ENCODE peak calls at places on chromosomes 2 and 18, in four cellular contexts. R is CD4-positive, alpha-beta T cell; U is WTC11; T is AG04450. L is an unnamed sample.

GRCh38 chr2:231396058-231396821 is 730 bp downstream of the B3GNT7 start:
- DNase-seq in T (no peak), R (no peak), U (peak; percentile 27), L (peak; percentile 28)

GRCh38 chr2:102975996-102976636 is 214.3 kb downstream of the TMEM182 start:
- DNase-seq in U (peak; percentile 64), R (no peak), T (no peak), L (no peak)

GRCh38 chr2:173058673-173059072 is 17.0 kb upstream of the MAP3K20 start:
- DNase-seq in R (no peak), U (no peak), T (no peak), L (no peak)

GRCh38 chr18:26574958-26575864 is 26.9 kb upstream of the KCTD1 start:
- DNase-seq in T (no peak), U (peak; percentile 71), R (no peak), L (no peak)

GRCh38 chr2:792687-793086 is 115.5 kb upstream of the TMEM18 start:
- DNase-seq in T (no peak), U (no peak), R (no peak), L (no peak)

GRCh38 chr2:233462826-233463470 is 103.6 kb downstream of the USP40 start:
- DNase-seq in T (no peak), U (no peak), R (no peak), L (no peak)

GRCh38 chr2:31397099-31397498 is 17.4 kb downstream of the XDH start:
- DNase-seq in R (no peak), T (no peak), U (no peak), L (no peak)

GRCh38 chr2:42068571-42069178 is 20.9 kb downstream of the PKDCC start:
- DNase-seq in T (no peak), U (no peak), R (no peak), L (no peak)

GRCh38 chr2:64905338-64906024 is 83.7 kb upstream of the SLC1A4 start:
- DNase-seq in U (no peak), T (no peak), R (no peak), L (no peak)

GRCh38 chr2:156471772-156472171 is 35.6 kb downstream of the GPD2 start:
- DNase-seq in U (no peak), T (no peak), R (no peak), L (no peak)

GRCh38 chr2:172102159-172102857 is 392 bp downstream of the DLX2 start:
- DNase-seq in U (peak; percentile 41), T (no peak), R (no peak), L (no peak)

GRCh38 chr2:217935245-217935879 is 67.4 kb downstream of the TNS1 start:
- DNase-seq in U (no peak), R (no peak), T (no peak), L (no peak)

GRCh38 chr2:187174582-187174981 is 273.5 kb downstream of the CALCRL start:
- DNase-seq in T (no peak), R (no peak), U (no peak), L (no peak)
- TF ChIP-seq CTCF in T (peak; percentile 52), R (no peak), U (peak; percentile 44), L (no peak)

GRCh38 chr2:182647499-182647787 is 68.6 kb upstream of the DNAJC10 start:
- DNase-seq in T (no peak), U (no peak), R (no peak), L (no peak)

GRCh38 chr2:182652326-182652725 is 63.7 kb upstream of the DNAJC10 start:
- DNase-seq in U (no peak), T (no peak), R (no peak), L (no peak)

GRCh38 chr2:182646763-182647498 is 69.1 kb upstream of the DNAJC10 start:
- DNase-seq in T (no peak), U (no peak), R (no peak), L (no peak)

GRCh38 chr2:182649316-182649715 is 66.7 kb upstream of the DNAJC10 start:
- DNase-seq in R (no peak), T (no peak), U (peak; percentile 53), L (no peak)

DNA sequence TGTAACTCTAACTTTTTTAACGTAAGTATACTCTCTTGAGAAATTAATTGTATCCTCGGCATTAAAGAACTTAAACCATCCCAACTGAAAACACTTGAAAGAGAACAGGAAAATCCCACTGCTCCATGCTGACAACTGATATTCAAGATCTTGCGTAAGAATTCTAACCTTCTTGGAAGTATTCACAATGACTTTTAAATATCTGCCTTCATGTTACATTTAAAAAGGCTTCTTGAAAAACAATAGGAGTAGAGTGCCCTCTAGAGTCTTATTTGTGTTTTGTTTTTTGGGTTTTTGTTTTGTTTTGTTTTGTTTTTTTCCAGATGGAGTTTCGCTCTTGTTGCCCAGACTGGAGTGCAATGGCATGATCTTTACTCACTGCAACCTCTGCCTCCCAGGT is 65.4 kb upstream of the DNAJC10 start:
- DNase-seq in R (no peak), T (no peak), U (no peak), L (no peak)
- TF ChIP-seq CTCF in R (peak; percentile 36), T (peak; percentile 48), U (peak; percentile 49), L (no peak)

GRCh38 chr2:18117592-18117991 is 239.1 kb downstream of the KCNS3 start:
- DNase-seq in R (no peak), U (peak; percentile 61), T (no peak), L (no peak)
- TF ChIP-seq CTCF in R (no peak), U (peak; percentile 74), T (peak; percentile 59), L (no peak)

GRCh38 chr2:43228782-43229659 is 2.6 kb upstream of the ZFP36L2 start:
- DNase-seq in U (no peak), T (no peak), R (no peak), L (no peak)

GRCh38 chr2:43226955-43227829 is 786 bp upstream of the ZFP36L2 start:
- DNase-seq in T (no peak), R (peak; percentile 53), U (peak; percentile 81), L (peak; percentile 74)

GRCh38 chr2:43228341-43228751 is 1.9 kb upstream of the ZFP36L2 start:
- DNase-seq in T (no peak), R (no peak), U (no peak), L (no peak)

GRCh38 chr2:43226558-43226954 is at the start of gene ZFP36L2:
- DNase-seq in U (peak; percentile 85), R (peak; percentile 89), T (peak; percentile 83), L (peak; percentile 93)

DNA sequence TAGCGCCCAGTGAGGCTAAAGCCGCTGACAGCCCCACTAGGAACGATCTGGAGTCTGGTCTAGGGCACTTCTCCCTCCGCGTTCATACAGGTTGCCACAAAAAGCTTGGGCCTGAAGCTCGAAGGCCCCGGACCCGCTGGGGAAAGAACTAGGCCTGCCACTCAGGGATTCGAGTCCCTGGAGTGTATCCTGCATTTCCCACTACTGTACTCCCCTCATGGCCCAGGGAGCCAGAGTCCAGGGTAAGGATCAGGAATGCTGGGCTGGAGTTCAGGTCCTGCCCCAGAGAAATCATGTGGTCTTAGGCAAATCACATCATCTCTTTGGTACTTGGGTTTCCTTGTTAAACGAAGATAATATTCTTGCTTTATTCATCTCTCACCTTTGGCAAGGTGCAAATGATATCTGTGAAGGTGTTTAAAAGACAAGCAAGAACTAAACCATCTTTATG is 1.4 kb upstream of the ZFP36L2 start:
- DNase-seq in U (no peak), T (no peak), R (no peak), L (no peak)
- TF ChIP-seq CTCF in U (no peak), T (peak; percentile 37), R (no peak), L (no peak)

DNA sequence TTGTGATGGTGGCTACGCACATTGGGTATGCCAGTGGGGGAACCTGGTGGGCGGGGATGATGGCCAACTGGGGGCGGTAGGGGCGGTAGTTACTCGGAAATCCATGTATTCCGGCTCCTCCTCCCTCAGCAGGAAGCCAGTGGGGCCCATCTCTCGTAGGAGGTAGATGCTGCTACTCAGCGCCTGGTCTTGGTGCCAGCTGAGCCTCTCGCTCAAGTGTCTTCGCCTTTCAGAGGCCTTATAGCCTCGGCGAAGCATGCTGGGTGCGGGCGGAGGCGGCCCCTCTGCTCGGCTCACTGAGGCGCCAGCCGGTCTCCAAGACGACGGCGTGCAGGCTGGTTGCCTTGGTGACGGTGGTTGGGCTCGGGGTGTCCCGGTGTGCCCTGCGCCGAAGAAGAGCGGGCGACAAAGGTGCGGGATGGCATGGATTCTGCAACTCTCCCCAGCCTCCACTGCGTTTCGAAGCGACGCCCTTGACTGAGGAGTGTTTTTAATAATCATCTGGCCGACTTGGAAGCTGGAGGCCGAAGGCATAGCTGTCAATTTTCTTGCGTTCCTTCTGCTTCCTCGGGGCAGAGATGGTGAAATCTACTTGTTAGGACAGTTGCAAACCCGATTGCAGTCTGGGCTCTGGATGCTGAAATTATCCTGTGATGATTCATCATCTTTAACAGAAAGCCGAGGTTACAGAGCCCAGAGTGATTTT is at the start of gene ZSWIM2:
- DNase-seq in T (peak; percentile 58), R (no peak), U (peak; percentile 92), L (no peak)
- TF ChIP-seq CTCF in T (no peak), R (no peak), U (no peak), L (no peak)

DNA sequence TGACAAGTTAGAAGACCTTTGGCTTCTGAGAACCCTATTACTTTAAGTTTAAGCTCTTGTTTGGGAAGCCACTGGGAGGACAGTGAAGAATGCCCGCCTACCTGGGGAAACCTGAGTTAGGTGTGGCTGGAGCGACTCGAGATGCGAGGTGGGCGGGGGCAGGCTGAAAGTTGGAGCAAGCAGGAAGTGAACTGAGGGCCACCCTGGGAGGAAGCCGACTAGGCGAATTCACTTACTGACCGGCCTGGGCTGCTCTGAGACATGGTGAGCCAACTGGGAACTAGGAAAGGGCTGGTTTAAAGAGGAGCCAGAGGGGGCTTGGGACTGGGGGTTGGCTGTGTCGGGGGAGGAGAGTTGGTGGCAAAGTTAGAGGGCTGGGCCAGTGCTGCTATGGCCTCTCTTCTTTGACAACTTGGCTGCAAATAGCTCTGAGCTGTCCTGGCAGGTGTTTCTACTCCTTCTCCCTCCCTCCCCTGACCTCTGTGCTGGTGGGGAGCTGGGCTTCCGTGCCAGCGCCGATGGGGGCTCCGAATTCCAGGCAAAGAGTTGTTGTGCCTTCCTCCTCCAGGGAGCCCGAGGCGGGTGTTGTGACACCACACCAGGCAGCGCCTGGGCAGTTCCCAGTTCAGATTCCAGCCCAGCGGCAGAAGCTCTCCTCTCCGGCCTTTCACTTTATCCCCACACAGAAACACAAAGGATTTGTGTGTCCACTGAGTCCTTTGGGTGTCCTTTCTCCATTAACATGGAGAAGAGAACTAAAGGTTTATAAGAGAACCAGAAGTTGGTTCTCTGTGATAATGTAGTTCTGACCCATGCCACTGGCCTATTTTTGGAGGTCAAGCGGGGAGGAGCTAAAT is at the start of gene VAMP8:
- DNase-seq in T (no peak), U (peak; percentile 84), R (peak; percentile 46), L (peak; percentile 56)
- TF ChIP-seq CTCF in T (no peak), U (no peak), R (no peak), L (no peak)

DNA sequence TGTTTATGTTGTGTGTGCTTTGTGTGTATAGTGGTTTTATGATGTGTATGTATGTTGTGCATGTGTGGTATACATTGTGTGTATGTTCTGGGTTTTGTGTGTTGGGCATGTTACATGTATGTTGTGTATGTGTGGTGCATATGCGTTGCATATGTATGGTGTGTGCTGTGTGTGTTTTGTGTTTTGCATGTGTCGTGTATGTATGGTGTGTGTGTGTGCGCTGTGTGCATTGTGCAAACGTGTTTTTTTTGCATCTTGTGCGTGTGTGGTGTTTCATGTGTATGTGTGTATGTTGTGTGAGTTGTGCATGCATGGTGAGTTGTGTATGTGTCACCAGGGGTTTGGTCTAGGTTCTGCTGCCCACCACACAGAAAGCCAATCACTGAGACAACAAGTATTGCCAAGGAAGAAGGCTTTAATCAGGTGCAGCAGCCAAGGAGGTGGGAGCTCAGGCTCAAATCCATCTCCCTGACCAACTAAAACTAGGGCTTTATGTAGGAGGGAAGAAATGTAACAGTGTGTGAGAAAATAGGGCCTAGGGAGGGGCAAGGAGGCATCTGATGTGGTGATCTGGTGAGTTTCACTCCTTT is 115.7 kb downstream of the FAM168B start:
- DNase-seq in T (no peak), R (no peak), U (no peak), L (no peak)
- TF ChIP-seq CTCF in T (no peak), R (no peak), U (no peak), L (no peak)

GRCh38 chr18:79507546-79508480 is 112.1 kb downstream of the NFATC1 start:
- DNase-seq in R (no peak), T (no peak), U (peak; percentile 21), L (no peak)
- TF ChIP-seq CTCF in R (no peak), T (no peak), U (no peak), L (no peak)

L was measured in activated B cell treated with CpG ODN at 0.5 μM for 24 hours.